ENCODE peak calls at places on chromosomes 4 and X, in six cellular contexts. X, V, B, M, I and O are unnamed samples.

GRCh38 chrX:127726227-127726626 is 326.0 kb downstream of the ACTRT1 start:
- DNase-seq in X (no peak), V (no peak), B (no peak), M (no peak), I (no peak), O (no peak)

GRCh38 chr4:153976954-153977353 is 188.1 kb upstream of the SFRP2 start:
- DNase-seq in X (no peak), V (no peak), B (no peak), M (no peak), I (no peak), O (no peak)

GRCh38 chrX:38382663-38383062 is 30.3 kb downstream of the OTC start:
- DNase-seq in X (no peak), V (no peak), B (no peak), M (no peak), I (no peak), O (no peak)

GRCh38 chr4:90586799-90587198 is 459.6 kb downstream of the CCSER1 start:
- DNase-seq in X (no peak), V (no peak), B (no peak), M (no peak), I (no peak), O (no peak)

GRCh38 chr4:55834086-55834795 is 14.7 kb downstream of the EXOC1L start:
- DNase-seq in X (no peak), V (no peak), B (no peak), M (no peak), I (no peak), O (no peak)

GRCh38 chr4:159232465-159233106 is 129.7 kb downstream of the RAPGEF2 start:
- DNase-seq in X (no peak), V (no peak), B (no peak), M (no peak), I (no peak), O (no peak)

GRCh38 chr4:157304769-157305168 is 84.2 kb downstream of the GRIA2 start:
- DNase-seq in X (no peak), V (no peak), B (no peak), M (no peak), I (no peak), O (no peak)

GRCh38 chr4:134326866-134327265 is 125.3 kb upstream of the PABPC4L start:
- DNase-seq in X (no peak), V (no peak), B (no peak), M (no peak), I (no peak), O (no peak)

GRCh38 chrX:114774691-114775090 is 190.8 kb downstream of the HTR2C start:
- DNase-seq in X (no peak), V (no peak), B (no peak), M (no peak), I (no peak), O (no peak)

GRCh38 chrX:19715711-19716638 is 171.4 kb downstream of the SH3KBP1 start:
- DNase-seq in X (no peak), V (no peak), B (no peak), M (no peak), I (no peak), O (no peak)

GRCh38 chr4:8467016-8467415 is 26.4 kb downstream of the TRMT44 start:
- DNase-seq in X (no peak), V (no peak), B (no peak), M (no peak), I (no peak), O (no peak)

GRCh38 chr4:75708218-75708691 is 16.1 kb upstream of the USO1 start:
- DNase-seq in X (no peak), V (peak), B (peak), M (no peak), I (peak), O (no peak)

GRCh38 chr4:51895816-51896408 is 53.0 kb downstream of the DCUN1D4 start:
- DNase-seq in X (peak), V (peak), B (peak), M (peak), I (peak), O (peak)

GRCh38 chr4:23161787-23162186 is 469.1 kb downstream of the GBA3 start:
- DNase-seq in X (no peak), V (no peak), B (no peak), M (no peak), I (no peak), O (no peak)

GRCh38 chr4:177119021-177119461 is 190.6 kb upstream of the NEIL3 start:
- DNase-seq in X (no peak), V (no peak), B (no peak), M (no peak), I (no peak), O (no peak)

GRCh38 chr4:88002786-88003185 is 4.6 kb upstream of the PKD2 start:
- DNase-seq in X (no peak), V (peak), B (no peak), M (no peak), I (no peak), O (no peak)

GRCh38 chr4:41620594-41621256 is 82.8 kb downstream of the LIMCH1 start:
- DNase-seq in X (peak), V (no peak), B (no peak), M (no peak), I (no peak), O (no peak)

GRCh38 chr4:185318679-185319078 is 77.0 kb downstream of the LRP2BP start:
- DNase-seq in X (no peak), V (peak), B (no peak), M (no peak), I (no peak), O (no peak)

GRCh38 chr4:112557676-112558411 is 41.9 kb upstream of the NEUROG2 start:
- DNase-seq in X (no peak), V (no peak), B (no peak), M (no peak), I (no peak), O (no peak)

GRCh38 chrX:56000169-56000568 is 232.0 kb upstream of the KLF8 start:
- DNase-seq in X (no peak), V (no peak), B (no peak), M (no peak), I (no peak), O (no peak)

GRCh38 chrX:17521871-17522693 is 147.1 kb downstream of the NHS start:
- DNase-seq in X (no peak), V (peak), B (no peak), M (no peak), I (no peak), O (no peak)

GRCh38 chr4:151291485-151291884 is 14.5 kb downstream of the PRSS48 start:
- DNase-seq in X (no peak), V (no peak), B (no peak), M (no peak), I (no peak), O (no peak)

GRCh38 chr4:1208266-1208961 is 36.0 kb upstream of the SPON2 start:
- DNase-seq in X (peak), V (no peak), B (no peak), M (no peak), I (peak), O (peak)

GRCh38 chr4:146330392-146330791 is 116.1 kb downstream of the REELD1 start:
- DNase-seq in X (no peak), V (no peak), B (no peak), M (no peak), I (no peak), O (no peak)

GRCh38 chr4:176001171-176002006 is 64.3 kb upstream of the WDR17 start:
- DNase-seq in X (no peak), V (peak), B (peak), M (no peak), I (no peak), O (peak)

GRCh38 chrX:114037515-114037914 is 546.4 kb upstream of the HTR2C start:
- DNase-seq in X (no peak), V (no peak), B (no peak), M (no peak), I (no peak), O (no peak)

GRCh38 chr4:119266153-119266552 is 53.6 kb downstream of the USP53 start:
- DNase-seq in X (no peak), V (no peak), B (no peak), M (no peak), I (no peak), O (no peak)

GRCh38 chr4:76601791-76602190 is 166.8 kb downstream of the SHROOM3 start:
- DNase-seq in X (no peak), V (no peak), B (no peak), M (no peak), I (no peak), O (no peak)

GRCh38 chrX:43633757-43634156 is 22.3 kb upstream of the MAOA start:
- DNase-seq in X (no peak), V (no peak), B (no peak), M (no peak), I (no peak), O (no peak)
- H3K27ac ChIP-seq in X (no peak), V (no peak), B (no peak), M (no peak), I (no peak), O (no peak)

DNA sequence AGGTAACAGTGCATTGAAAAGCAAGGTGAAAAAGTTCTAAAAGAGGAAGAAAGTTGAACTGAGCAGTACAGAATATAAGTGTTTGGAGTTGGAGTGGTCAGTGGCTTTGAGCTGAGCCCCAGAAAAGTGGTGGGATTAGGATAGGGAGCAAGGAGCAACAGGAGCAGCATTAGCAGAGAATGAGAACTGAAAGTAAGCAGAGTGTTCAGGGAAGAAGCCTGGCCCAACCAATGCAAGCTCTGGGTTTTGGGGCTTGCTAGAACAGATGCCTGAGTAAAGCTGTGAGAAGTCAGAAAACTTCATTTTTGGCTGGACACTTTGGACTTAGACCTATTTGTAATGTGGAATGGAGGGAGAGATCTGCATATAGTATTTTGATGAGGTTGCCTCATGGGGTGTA is 17.8 kb downstream of the JADE1 start:
- DNase-seq in X (no peak), V (no peak), B (peak), M (no peak), I (no peak), O (no peak)
- H3K27ac ChIP-seq in X (no peak), V (peak), B (no peak), M (peak), I (no peak), O (no peak)

GRCh38 chr4:187128226-187128625 is 404.6 kb upstream of the FAT1 start:
- DNase-seq in X (no peak), V (no peak), B (no peak), M (no peak), I (no peak), O (no peak)

GRCh38 chr4:187124311-187124710 is 400.7 kb upstream of the FAT1 start:
- DNase-seq in X (no peak), V (no peak), B (no peak), M (no peak), I (no peak), O (no peak)

GRCh38 chr4:187125062-187125461 is 401.4 kb upstream of the FAT1 start:
- DNase-seq in X (no peak), V (no peak), B (no peak), M (no peak), I (no peak), O (no peak)

GRCh38 chr4:187128971-187129370 is 405.3 kb upstream of the FAT1 start:
- DNase-seq in X (no peak), V (no peak), B (no peak), M (no peak), I (no peak), O (no peak)

DNA sequence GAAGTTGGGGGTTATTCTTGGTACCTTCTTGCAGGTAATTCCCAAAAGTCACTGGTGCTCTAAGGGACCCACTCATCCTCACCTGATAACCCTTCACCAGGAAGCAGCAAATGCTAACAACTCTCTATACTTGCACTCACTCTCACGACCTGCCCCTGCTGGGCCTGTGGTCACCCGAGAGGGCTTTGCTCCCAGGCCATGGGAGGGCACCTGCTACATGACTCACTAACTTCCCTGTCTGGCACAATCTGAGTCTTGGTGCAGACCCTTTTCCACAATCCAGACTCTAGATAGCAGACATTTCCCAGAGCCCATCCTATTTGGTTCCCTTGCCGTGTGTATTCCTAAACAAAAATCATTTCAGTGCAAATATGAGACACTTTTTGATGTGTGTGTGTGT is 403.8 kb upstream of the FAT1 start:
- DNase-seq in X (no peak), V (no peak), B (no peak), M (no peak), I (no peak), O (no peak)
- H3K27ac ChIP-seq in X (no peak), V (no peak), B (no peak), M (no peak), I (no peak), O (no peak)

GRCh38 chr4:165010487-165010886 is 21.3 kb upstream of the TRIM60 start:
- DNase-seq in X (no peak), V (no peak), B (no peak), M (no peak), I (no peak), O (no peak)

GRCh38 chr4:165006886-165007285 is 24.9 kb upstream of the TRIM60 start:
- DNase-seq in X (no peak), V (no peak), B (no peak), M (no peak), I (no peak), O (no peak)

GRCh38 chr4:165010991-165011390 is 20.8 kb upstream of the TRIM60 start:
- DNase-seq in X (no peak), V (no peak), B (no peak), M (no peak), I (no peak), O (no peak)

GRCh38 chr4:165011403-165011802 is 20.4 kb upstream of the TRIM60 start:
- DNase-seq in X (no peak), V (no peak), B (no peak), M (no peak), I (no peak), O (no peak)

GRCh38 chr4:165009493-165010227 is 22.1 kb upstream of the TRIM60 start:
- DNase-seq in X (no peak), V (no peak), B (no peak), M (no peak), I (no peak), O (no peak)
- H3K27ac ChIP-seq in X (no peak), V (no peak), B (no peak), M (no peak), I (no peak), O (no peak)

DNA sequence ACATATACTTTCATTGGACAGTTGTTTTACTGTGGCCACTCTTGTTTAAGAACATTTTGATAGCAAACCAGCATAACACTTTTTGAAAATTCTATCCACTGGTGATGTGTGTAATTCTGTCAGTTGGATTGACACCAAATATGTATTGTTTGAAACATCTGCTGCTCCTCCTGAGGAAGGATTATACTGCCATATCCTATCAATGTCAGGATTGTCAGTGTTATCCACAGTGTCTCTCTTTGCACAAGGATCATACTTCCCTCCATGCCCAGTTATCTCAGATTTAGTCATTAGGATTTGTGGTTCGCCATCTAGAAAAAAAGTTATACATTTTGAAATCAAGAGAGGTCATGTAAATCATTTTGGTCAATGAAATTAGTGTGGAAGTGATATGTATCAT is 1859.6 kb downstream of the C4orf33 start:
- DNase-seq in X (no peak), V (no peak), B (no peak), M (no peak), I (no peak), O (no peak)
- H3K27ac ChIP-seq in X (no peak), V (no peak), B (no peak), M (no peak), I (no peak), O (no peak)

GRCh38 chr4:128856246-128856645 is 46.7 kb downstream of the JADE1 start:
- DNase-seq in X (no peak), V (no peak), B (peak), M (no peak), I (no peak), O (no peak)

GRCh38 chr4:128861856-128862518 is 52.5 kb downstream of the JADE1 start:
- DNase-seq in X (no peak), V (no peak), B (peak), M (no peak), I (no peak), O (no peak)

GRCh38 chr4:128855656-128856055 is 46.2 kb downstream of the JADE1 start:
- DNase-seq in X (no peak), V (no peak), B (peak), M (no peak), I (no peak), O (no peak)

GRCh38 chr4:128859887-128860774 is 50.6 kb downstream of the JADE1 start:
- DNase-seq in X (no peak), V (no peak), B (no peak), M (no peak), I (no peak), O (no peak)

DNA sequence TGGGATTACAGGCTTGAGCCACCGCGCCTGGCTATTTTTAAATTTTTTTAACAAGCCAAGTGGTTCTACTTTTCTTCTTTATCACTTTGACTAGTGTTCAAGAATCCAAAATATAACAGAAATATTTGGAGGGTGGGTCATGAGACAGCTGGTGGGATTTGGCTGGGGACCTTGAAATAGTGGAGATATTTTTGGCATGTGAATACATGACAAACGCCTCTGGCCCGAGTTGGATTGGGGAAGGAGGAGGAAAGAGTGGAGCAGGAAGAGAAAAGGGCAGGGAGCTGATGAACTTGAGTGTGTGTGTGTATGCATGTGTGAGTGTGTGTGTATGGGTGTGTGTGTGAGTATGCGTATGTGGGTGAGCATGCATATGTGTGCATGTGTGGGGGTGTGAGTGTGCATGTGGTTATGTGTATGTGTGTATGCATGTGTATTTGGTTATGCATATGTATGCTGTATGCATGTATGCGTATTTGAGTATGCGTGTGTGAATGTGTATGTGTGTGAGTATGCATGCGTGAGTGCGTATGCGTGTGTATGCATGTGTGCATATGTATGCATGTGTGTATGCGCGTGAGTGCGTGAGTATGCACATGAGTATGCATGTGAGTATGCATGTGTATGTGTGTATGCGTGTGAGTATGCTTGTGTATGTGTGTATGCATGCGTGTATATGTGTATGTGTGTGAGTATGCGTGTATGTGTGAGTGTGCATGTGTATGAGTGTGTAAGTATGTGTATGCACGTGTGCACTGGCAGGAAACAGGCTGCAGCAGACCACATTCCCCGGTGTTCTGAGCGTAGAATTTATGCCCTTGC is 49.6 kb downstream of the JADE1 start:
- DNase-seq in X (no peak), V (peak), B (no peak), M (no peak), I (no peak), O (no peak)
- H3K27ac ChIP-seq in X (peak), V (no peak), B (no peak), M (no peak), I (no peak), O (no peak)

GRCh38 chr4:94575652-94576051 is 123.9 kb downstream of the PDLIM5 start:
- DNase-seq in X (peak), V (no peak), B (no peak), M (no peak), I (no peak), O (no peak)

GRCh38 chr4:94576163-94576562 is 124.4 kb downstream of the PDLIM5 start:
- DNase-seq in X (no peak), V (no peak), B (no peak), M (no peak), I (no peak), O (no peak)

GRCh38 chr4:94574616-94575015 is 122.9 kb downstream of the PDLIM5 start:
- DNase-seq in X (no peak), V (no peak), B (no peak), M (no peak), I (no peak), O (no peak)

GRCh38 chr4:94571720-94572119 is 120.0 kb downstream of the PDLIM5 start:
- DNase-seq in X (no peak), V (no peak), B (no peak), M (no peak), I (no peak), O (no peak)

GRCh38 chr4:94574050-94574449 is 122.3 kb downstream of the PDLIM5 start:
- DNase-seq in X (no peak), V (no peak), B (no peak), M (no peak), I (no peak), O (no peak)
- H3K27ac ChIP-seq in X (peak), V (no peak), B (no peak), M (no peak), I (no peak), O (no peak)